ENCODE peak calls at places on chromosomes 6 and 20, in five cellular contexts. One of them, this sample, is unnamed.

GRCh38 chr20:3045042-3045815 is 623 bp upstream of the MRPS26 start:
- DNase-seq in lung: no peak
- DNase-seq in H1: no peak
- DNase-seq in brain microvascular endothelial cell: peak
- DNase-seq in A549: peak
- DNase-seq in this sample: peak

GRCh38 chr6:133241088-133241900 is at the start of gene EYA4:
- DNase-seq in lung: no peak
- DNase-seq in H1: peak
- DNase-seq in brain microvascular endothelial cell: no peak
- DNase-seq in A549: peak
- DNase-seq in this sample: peak

GRCh38 chr20:45445805-45446562 is 23.6 kb upstream of the WFDC2 start:
- DNase-seq in lung: no peak
- DNase-seq in H1: peak
- DNase-seq in brain microvascular endothelial cell: no peak
- DNase-seq in A549: peak
- DNase-seq in this sample: no peak

GRCh38 chr6:134198093-134198492 is 119.8 kb downstream of the SGK1 start:
- DNase-seq in lung: no peak
- DNase-seq in H1: no peak
- DNase-seq in brain microvascular endothelial cell: no peak
- DNase-seq in A549: peak
- DNase-seq in this sample: no peak

GRCh38 chr20:62728781-62729300 is 20.2 kb downstream of the NTSR1 start:
- DNase-seq in lung: no peak
- DNase-seq in H1: no peak
- DNase-seq in brain microvascular endothelial cell: no peak
- DNase-seq in A549: no peak
- DNase-seq in this sample: no peak

GRCh38 chr20:22407237-22408193 is 176.9 kb downstream of the FOXA2 start:
- DNase-seq in lung: no peak
- DNase-seq in H1: no peak
- DNase-seq in brain microvascular endothelial cell: no peak
- DNase-seq in A549: no peak
- DNase-seq in this sample: no peak

GRCh38 chr20:25750765-25751696 is 54.4 kb upstream of the ZNF337 start:
- DNase-seq in lung: peak
- DNase-seq in H1: no peak
- DNase-seq in brain microvascular endothelial cell: peak
- DNase-seq in A549: peak
- DNase-seq in this sample: no peak

GRCh38 chr6:143940011-143940597 is 68.0 kb downstream of the PLAGL1 start:
- DNase-seq in lung: no peak
- DNase-seq in H1: no peak
- DNase-seq in brain microvascular endothelial cell: peak
- DNase-seq in A549: peak
- DNase-seq in this sample: peak

GRCh38 chr6:1136415-1136774 is 175.5 kb upstream of the FOXQ1 start:
- DNase-seq in lung: no peak
- DNase-seq in H1: no peak
- DNase-seq in brain microvascular endothelial cell: peak
- DNase-seq in A549: no peak
- DNase-seq in this sample: no peak

GRCh38 chr6:88584581-88584980 is 378.8 kb downstream of the RNGTT start:
- DNase-seq in lung: no peak
- DNase-seq in H1: no peak
- DNase-seq in brain microvascular endothelial cell: no peak
- DNase-seq in A549: no peak
- DNase-seq in this sample: no peak

GRCh38 chr20:19757973-19758887 is at the start of gene RIN2:
- DNase-seq in lung: peak
- DNase-seq in H1: peak
- DNase-seq in brain microvascular endothelial cell: peak
- DNase-seq in A549: peak
- DNase-seq in this sample: peak

GRCh38 chr6:73231986-73232391 is 6.7 kb upstream of the KHDC1L start:
- DNase-seq in lung: no peak
- DNase-seq in H1: no peak
- DNase-seq in brain microvascular endothelial cell: no peak
- DNase-seq in A549: no peak
- DNase-seq in this sample: no peak

GRCh38 chr6:73393278-73393677 is 1.4 kb upstream of the DDX43 start:
- DNase-seq in lung: no peak
- DNase-seq in H1: no peak
- DNase-seq in brain microvascular endothelial cell: peak
- DNase-seq in A549: no peak
- DNase-seq in this sample: no peak

GRCh38 chr6:97460394-97460793 is 177.4 kb upstream of the MMS22L start:
- DNase-seq in lung: no peak
- DNase-seq in H1: no peak
- DNase-seq in brain microvascular endothelial cell: no peak
- DNase-seq in A549: no peak
- DNase-seq in this sample: no peak

GRCh38 chr20:37902504-37903313 is at the start of gene VSTM2L:
- DNase-seq in lung: peak
- DNase-seq in H1: no peak
- DNase-seq in brain microvascular endothelial cell: peak
- DNase-seq in A549: peak
- DNase-seq in this sample: no peak

GRCh38 chr20:2696646-2697045 is 4.1 kb downstream of the EBF4 start:
- DNase-seq in lung: no peak
- DNase-seq in H1: peak
- DNase-seq in brain microvascular endothelial cell: no peak
- DNase-seq in A549: no peak
- DNase-seq in this sample: no peak

GRCh38 chr6:3427740-3428085 is 29.1 kb downstream of the SLC22A23 start:
- DNase-seq in lung: no peak
- DNase-seq in H1: no peak
- DNase-seq in brain microvascular endothelial cell: no peak
- DNase-seq in A549: no peak
- DNase-seq in this sample: no peak

GRCh38 chr6:24357336-24358218 is at the start of gene DCDC2:
- DNase-seq in lung: peak
- DNase-seq in H1: peak
- DNase-seq in brain microvascular endothelial cell: no peak
- DNase-seq in A549: peak
- DNase-seq in this sample: peak

GRCh38 chr6:158680441-158680840 is 30.6 kb downstream of the SYTL3 start:
- DNase-seq in lung: no peak
- DNase-seq in H1: no peak
- DNase-seq in brain microvascular endothelial cell: no peak
- DNase-seq in A549: no peak
- DNase-seq in this sample: no peak

GRCh38 chr6:15962449-15962764 is 166.5 kb upstream of the MYLIP start:
- DNase-seq in lung: no peak
- DNase-seq in H1: no peak
- DNase-seq in brain microvascular endothelial cell: peak
- DNase-seq in A549: no peak
- DNase-seq in this sample: no peak

GRCh38 chr20:31788578-31788977 is 30.6 kb upstream of the MYLK2 start:
- DNase-seq in lung: no peak
- DNase-seq in H1: no peak
- DNase-seq in brain microvascular endothelial cell: no peak
- DNase-seq in A549: peak
- DNase-seq in this sample: no peak

GRCh38 chr6:107458687-107459282 is 579 bp downstream of the PDSS2 start:
- DNase-seq in lung: no peak
- DNase-seq in H1: no peak
- DNase-seq in brain microvascular endothelial cell: no peak
- DNase-seq in A549: peak
- DNase-seq in this sample: peak

GRCh38 chr6:10081075-10081474 is 333.8 kb downstream of the TFAP2A start:
- DNase-seq in lung: no peak
- DNase-seq in H1: no peak
- DNase-seq in brain microvascular endothelial cell: no peak
- DNase-seq in A549: no peak
- DNase-seq in this sample: no peak

GRCh38 chr20:50111120-50111828 is 1.7 kb downstream of the UBE2V1 start:
- DNase-seq in lung: no peak
- DNase-seq in H1: no peak
- DNase-seq in brain microvascular endothelial cell: peak
- DNase-seq in A549: no peak
- DNase-seq in this sample: no peak

GRCh38 chr20:44153636-44154043 is 33.3 kb downstream of the JPH2 start:
- DNase-seq in lung: no peak
- DNase-seq in H1: no peak
- DNase-seq in brain microvascular endothelial cell: no peak
- DNase-seq in A549: no peak
- DNase-seq in this sample: no peak

GRCh38 chr6:101281266-101281665 is 112.2 kb upstream of the GRIK2 start:
- DNase-seq in lung: no peak
- DNase-seq in H1: no peak
- DNase-seq in brain microvascular endothelial cell: no peak
- DNase-seq in A549: no peak
- DNase-seq in this sample: no peak

GRCh38 chr6:140285998-140286690 is 911.7 kb upstream of the CITED2 start:
- DNase-seq in lung: no peak
- DNase-seq in H1: no peak
- DNase-seq in brain microvascular endothelial cell: no peak
- DNase-seq in A549: no peak
- DNase-seq in this sample: no peak

GRCh38 chr6:158709809-158710208 is 60.0 kb downstream of the SYTL3 start:
- DNase-seq in lung: no peak
- DNase-seq in H1: no peak
- DNase-seq in brain microvascular endothelial cell: no peak
- DNase-seq in A549: no peak
- DNase-seq in this sample: no peak

GRCh38 chr20:3068986-3069900 is 2.2 kb upstream of the OXT start:
- DNase-seq in lung: no peak
- DNase-seq in H1: no peak
- DNase-seq in brain microvascular endothelial cell: peak
- DNase-seq in A549: no peak
- DNase-seq in this sample: peak

GRCh38 chr6:81743649-81744048 is 8.8 kb downstream of the TENT5A start:
- DNase-seq in lung: no peak
- DNase-seq in H1: no peak
- DNase-seq in brain microvascular endothelial cell: no peak
- DNase-seq in A549: no peak
- DNase-seq in this sample: no peak

GRCh38 chr20:39067526-39068216 is 105.5 kb downstream of the DHX35 start:
- DNase-seq in lung: no peak
- DNase-seq in H1: no peak
- DNase-seq in brain microvascular endothelial cell: peak
- DNase-seq in A549: no peak
- DNase-seq in this sample: no peak

GRCh38 chr6:165821754-165822153 is 158.7 kb upstream of the PDE10A start:
- DNase-seq in lung: no peak
- DNase-seq in H1: no peak
- DNase-seq in brain microvascular endothelial cell: no peak
- DNase-seq in A549: no peak
- DNase-seq in this sample: no peak

GRCh38 chr6:74213995-74214394 is 518.0 kb downstream of the CD109 start:
- DNase-seq in lung: no peak
- DNase-seq in H1: no peak
- DNase-seq in brain microvascular endothelial cell: no peak
- DNase-seq in A549: no peak
- DNase-seq in this sample: no peak

GRCh38 chr6:133955582-133956412 is 2.8 kb downstream of the TBPL1 start:
- DNase-seq in lung: no peak
- DNase-seq in H1: no peak
- DNase-seq in brain microvascular endothelial cell: no peak
- DNase-seq in A549: no peak
- DNase-seq in this sample: no peak

GRCh38 chr6:9766240-9766915 is 648.5 kb downstream of the TFAP2A start:
- DNase-seq in lung: no peak
- DNase-seq in H1: no peak
- DNase-seq in brain microvascular endothelial cell: peak
- DNase-seq in A549: peak
- DNase-seq in this sample: no peak

GRCh38 chr6:125631165-125631564 is 118.3 kb upstream of the HEY2 start:
- DNase-seq in lung: no peak
- DNase-seq in H1: no peak
- DNase-seq in brain microvascular endothelial cell: no peak
- DNase-seq in A549: no peak
- DNase-seq in this sample: no peak

GRCh38 chr6:75849329-75850025 is 100.4 kb downstream of the MYO6 start:
- DNase-seq in lung: no peak
- DNase-seq in H1: no peak
- DNase-seq in brain microvascular endothelial cell: no peak
- DNase-seq in A549: no peak
- DNase-seq in this sample: no peak

GRCh38 chr6:43368517-43369160 is 808 bp downstream of the ZNF318 start:
- DNase-seq in lung: peak
- DNase-seq in H1: peak
- DNase-seq in brain microvascular endothelial cell: peak
- DNase-seq in A549: peak
- DNase-seq in this sample: peak

This sample was measured in NCI-H1092 treated with DMSO at 0.1 percent for 48 hours.